ENCODE peak calls at places on chromosomes 16 and 17, in seven cellular contexts. E is PC-3, C is tibial artery, D is H1, F is aorta, O is A673, I is pancreas. T is an unnamed sample. For H3K36me3 and H3K4me1, the result is how much of the 10 kb centered on the place peaks cover.

GRCh38 chr16:12672986-12673385 is 130.7 kb downstream of the CPPED1 start:
- DNase-seq in O (no peak), C (no peak), D (no peak), I (no peak), E (no peak), F (no peak), T (no peak)

GRCh38 chr17:46791531-46791930 is 27.0 kb downstream of the WNT3 start:
- DNase-seq in I (no peak), F (no peak), C (no peak), O (no peak), E (no peak), D (no peak), T (no peak)

GRCh38 chr17:82013341-82013740 is 9.3 kb downstream of the CENPX start:
- DNase-seq in I (no peak), C (no peak), D (no peak), O (no peak), E (no peak), F (peak), T (no peak)

GRCh38 chr17:43604549-43604948 is 57.2 kb downstream of the MEOX1 start:
- DNase-seq in F (no peak), E (no peak), C (no peak), I (no peak), D (no peak), O (no peak), T (no peak)

GRCh38 chr17:27846042-27846655 is 45.8 kb upstream of the NOS2 start:
- DNase-seq in D (no peak), I (no peak), E (no peak), F (no peak), C (no peak), O (no peak), T (no peak)

GRCh38 chr17:16988749-16989229 is 16.9 kb upstream of the TNFRSF13B start:
- DNase-seq in F (no peak), C (no peak), E (no peak), O (no peak), I (no peak), D (no peak), T (no peak)

GRCh38 chr16:83969771-83970429 is 1.9 kb downstream of the NECAB2 start:
- DNase-seq in E (no peak), I (no peak), O (no peak), D (no peak), F (peak), C (no peak), T (no peak)

GRCh38 chr16:30491744-30492308 is 19.3 kb downstream of the ITGAL start:
- DNase-seq in O (peak), F (no peak), C (no peak), I (no peak), E (peak), D (no peak), T (no peak)

GRCh38 chr16:65740716-65741115 is 618.9 kb upstream of the CDH11 start:
- DNase-seq in F (no peak), I (no peak), D (no peak), E (no peak), O (no peak), C (no peak), T (no peak)

GRCh38 chr17:72530409-72530808 is 409.6 kb downstream of the SOX9 start:
- DNase-seq in F (no peak), O (no peak), D (no peak), I (no peak), C (no peak), E (no peak), T (no peak)

GRCh38 chr17:38533706-38534497 is 71.8 kb downstream of the SRCIN1 start:
- DNase-seq in F (no peak), I (no peak), E (no peak), D (no peak), C (no peak), O (no peak), T (no peak)

GRCh38 chr16:13911306-13911705 is 8.6 kb upstream of the ERCC4 start:
- DNase-seq in C (no peak), F (no peak), E (no peak), I (no peak), O (no peak), D (no peak), T (no peak)

GRCh38 chr16:66508914-66509496 is 40.9 kb downstream of the TK2 start:
- DNase-seq in C (peak), E (no peak), D (no peak), F (no peak), O (no peak), I (no peak), T (no peak)

GRCh38 chr16:50640391-50640790 is 40.7 kb downstream of the SNX20 start:
- DNase-seq in C (no peak), O (no peak), I (no peak), D (no peak), E (no peak), F (no peak), T (no peak)

GRCh38 chr16:12794486-12795399 is 8.9 kb downstream of the CPPED1 start:
- DNase-seq in O (no peak), F (peak), E (no peak), D (no peak), I (no peak), C (no peak), T (no peak)

GRCh38 chr16:10668322-10669045 is 26.2 kb downstream of the TEKT5 start:
- DNase-seq in C (no peak), O (peak), I (no peak), D (peak), E (peak), F (peak), T (no peak)

DNA sequence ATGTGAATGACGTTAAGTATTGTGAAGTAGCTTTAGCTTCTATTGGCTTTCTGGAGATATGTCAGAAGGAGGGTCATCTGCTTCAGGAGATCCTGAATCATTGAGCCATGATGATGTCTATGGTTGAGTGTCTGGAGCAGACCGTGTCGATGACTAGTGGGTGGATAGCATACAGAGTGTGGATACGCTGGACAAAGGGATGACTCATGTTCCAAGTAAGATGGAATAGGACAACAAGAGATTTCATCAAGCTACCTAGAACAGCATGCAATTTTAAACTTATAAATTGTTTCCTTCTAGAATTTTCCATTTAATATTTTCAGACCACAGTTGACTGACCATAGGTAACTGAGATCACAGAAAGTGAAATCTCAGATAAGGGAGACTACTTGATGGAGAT is 116.0 kb upstream of the RBBP6 start:
- DNase-seq in D (no peak), O (no peak), I (no peak), C (no peak), E (no peak), F (no peak), T (no peak)
- H3K36me3 ChIP-seq in D (under half), O (under half), I (under half), C (under half), E (under half), F (under half), T (under half)

DNA sequence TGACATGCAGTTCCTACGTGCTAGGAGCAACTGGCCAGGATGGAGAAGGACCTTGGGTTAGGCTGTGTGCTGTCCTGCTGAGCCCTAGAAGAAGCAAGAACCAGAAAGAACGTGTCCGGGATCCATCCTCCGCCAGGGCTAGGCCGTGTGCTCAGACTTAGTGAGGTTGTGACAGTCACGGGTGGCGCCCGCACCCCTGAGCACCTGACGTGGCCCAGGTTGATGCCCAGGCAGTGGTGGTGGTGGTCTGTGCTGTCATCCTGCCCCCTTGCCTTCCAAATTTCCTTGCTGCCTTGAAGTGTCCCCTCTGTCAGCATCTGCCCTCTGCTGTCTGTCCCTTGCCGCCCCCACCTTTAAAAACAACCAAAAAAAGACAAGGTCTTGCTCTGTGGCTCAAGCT is 4.2 kb upstream of the GSE1 start:
- DNase-seq in F (no peak), O (no peak), C (no peak), I (no peak), E (no peak), D (no peak), T (no peak)
- H3K4me1 ChIP-seq in F (under half), O (under half), C (half or more), I (under half), E (under half), D (under half), T (under half)

GRCh38 chr16:72109966-72110530 is 16.4 kb downstream of the DHX38 start:
- DNase-seq in C (no peak), O (no peak), E (no peak), D (no peak), F (no peak), I (no peak), T (no peak)
- H3K36me3 ChIP-seq in C (half or more), O (half or more), E (under half), D (under half), F (under half), I (half or more), T (under half)

GRCh38 chr16:4535627-4536108 is 2.9 kb downstream of the CDIP1 start:
- DNase-seq in O (no peak), D (no peak), I (no peak), F (no peak), C (no peak), E (no peak), T (no peak)

GRCh38 chr16:4532238-4532637 is 6.3 kb downstream of the CDIP1 start:
- DNase-seq in C (no peak), E (no peak), F (no peak), O (no peak), D (no peak), I (no peak), T (no peak)

GRCh38 chr16:4536391-4537106 is 2.0 kb downstream of the CDIP1 start:
- DNase-seq in C (peak), F (no peak), I (no peak), E (no peak), D (no peak), O (no peak), T (no peak)

GRCh38 chr16:4533490-4533889 is 5.1 kb downstream of the CDIP1 start:
- DNase-seq in E (no peak), I (no peak), D (no peak), F (no peak), C (no peak), O (no peak), T (no peak)

GRCh38 chr16:4534151-4534790 is 4.3 kb downstream of the CDIP1 start:
- DNase-seq in O (no peak), E (no peak), D (no peak), C (no peak), I (no peak), F (no peak), T (no peak)
- H3K4me1 ChIP-seq in O (under half), E (under half), D (under half), C (under half), I (under half), F (under half), T (under half)

DNA sequence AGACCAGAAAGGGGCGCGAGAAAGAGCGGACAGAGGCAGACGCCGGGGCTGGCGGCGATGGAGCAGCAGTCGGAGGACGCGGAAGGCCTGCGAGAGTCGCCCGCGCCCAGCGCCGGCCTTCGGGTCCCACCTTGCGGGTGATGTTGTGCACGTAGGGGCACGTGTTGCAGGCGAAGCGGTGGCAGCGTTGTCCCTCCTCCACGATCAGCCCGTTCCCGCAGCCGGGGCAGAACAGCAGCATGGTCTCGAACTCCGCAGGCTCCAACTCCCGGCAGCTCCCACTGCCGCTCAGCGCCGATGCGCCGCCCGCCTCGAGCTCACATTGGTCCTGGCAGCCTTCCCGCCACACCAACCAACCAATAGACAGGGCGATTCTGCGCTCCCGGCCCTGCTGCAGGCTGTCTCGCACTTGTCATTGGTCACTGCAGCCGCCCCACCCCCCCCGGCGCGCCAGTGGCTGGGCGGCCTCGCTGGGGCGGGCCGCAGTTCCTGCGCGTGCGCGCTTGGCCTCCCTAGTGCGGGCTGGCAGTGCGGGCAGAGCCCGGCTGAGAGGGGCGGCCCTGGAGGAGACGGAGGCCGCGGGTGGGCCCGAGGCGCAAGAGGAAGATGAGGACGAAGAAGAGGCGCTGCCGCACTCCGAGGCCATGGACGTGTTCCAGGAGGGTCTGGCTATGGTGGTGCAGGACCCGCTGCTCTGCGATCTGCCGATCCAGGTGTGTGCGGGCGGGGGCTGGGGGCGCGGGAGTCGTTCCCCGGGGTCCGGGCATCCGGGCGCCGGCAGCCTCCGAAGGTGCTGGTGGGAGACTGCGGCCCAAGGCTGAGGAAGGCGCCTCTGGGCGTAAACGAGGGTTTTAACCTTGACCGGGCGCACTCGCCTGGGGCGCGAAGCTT is at the start of the genes POLR3K and SNRNP25:
- DNase-seq in O (peak), I (peak), F (peak), D (peak), C (peak), E (peak), T (peak)
- H3K36me3 ChIP-seq in O (under half), I (under half), F (under half), D (under half), C (under half), E (under half), T (under half)

GRCh38 chr17:50145532-50146229 is 4.8 kb downstream of the PPP1R9B start:
- DNase-seq in I (no peak), C (no peak), O (no peak), E (no peak), F (no peak), D (no peak), T (no peak)

GRCh38 chr17:50144346-50144745 is 6.1 kb downstream of the PPP1R9B start:
- DNase-seq in O (no peak), C (no peak), F (no peak), E (no peak), I (no peak), D (no peak), T (no peak)

GRCh38 chr17:50146230-50146926 is 4.1 kb downstream of the PPP1R9B start:
- DNase-seq in O (no peak), I (no peak), E (no peak), D (no peak), F (no peak), C (no peak), T (peak)

GRCh38 chr17:50143461-50144176 is 6.9 kb downstream of the PPP1R9B start:
- DNase-seq in F (no peak), D (no peak), O (no peak), C (no peak), E (no peak), I (no peak), T (no peak)

DNA sequence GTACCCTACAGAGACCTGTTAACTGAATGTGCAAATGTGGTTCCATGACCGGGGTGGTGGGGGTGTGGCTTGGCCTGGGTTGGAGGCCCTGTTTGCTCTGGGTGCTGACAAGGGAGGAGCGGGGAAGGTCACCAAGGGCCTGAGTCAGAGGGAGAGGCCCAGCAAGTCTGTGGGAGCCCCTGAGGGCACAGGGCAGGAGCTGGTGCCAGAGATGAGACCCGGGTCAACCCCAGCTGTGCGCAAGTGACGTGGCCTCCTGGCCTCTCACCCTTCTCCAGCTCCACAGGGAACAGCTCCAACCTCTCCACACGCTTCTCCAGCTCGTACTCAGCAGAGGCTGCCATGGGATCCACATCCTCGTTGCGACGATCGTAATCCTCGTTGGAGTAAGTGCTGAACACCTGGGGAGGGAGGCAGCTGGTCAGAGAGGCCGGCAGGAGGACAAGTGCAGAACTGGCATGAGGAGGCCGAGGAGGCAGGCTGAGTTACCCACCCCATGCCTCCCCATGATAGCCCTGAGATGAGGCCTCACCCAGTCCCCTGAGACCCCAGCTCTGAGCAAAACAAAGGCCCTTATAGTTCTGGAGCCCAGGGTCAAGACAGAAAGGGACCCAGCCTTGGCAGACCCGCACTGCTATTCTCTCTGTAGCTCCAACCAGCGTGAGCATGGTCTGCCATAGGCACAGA is 5.5 kb downstream of the PPP1R9B start:
- DNase-seq in F (no peak), I (no peak), O (no peak), C (no peak), D (no peak), E (no peak), T (no peak)
- H3K4me1 ChIP-seq in F (under half), I (under half), O (under half), C (under half), D (under half), E (under half), T (under half)

GRCh38 chr17:77493901-77494663 is 353.3 kb downstream of the SEC14L1 start:
- DNase-seq in D (no peak), O (no peak), C (peak), F (no peak), E (no peak), I (no peak), T (no peak)
- H3K36me3 ChIP-seq in D (under half), O (under half), C (half or more), F (under half), E (half or more), I (under half), T (under half)

GRCh38 chr16:6977906-6978305 is 354.7 kb upstream of the RBFOX1 start:
- DNase-seq in I (no peak), C (no peak), F (no peak), D (peak), O (no peak), E (no peak), T (no peak)

GRCh38 chr16:6976716-6977115 is 355.9 kb upstream of the RBFOX1 start:
- DNase-seq in F (no peak), O (no peak), E (no peak), D (no peak), I (no peak), C (no peak), T (no peak)

DNA sequence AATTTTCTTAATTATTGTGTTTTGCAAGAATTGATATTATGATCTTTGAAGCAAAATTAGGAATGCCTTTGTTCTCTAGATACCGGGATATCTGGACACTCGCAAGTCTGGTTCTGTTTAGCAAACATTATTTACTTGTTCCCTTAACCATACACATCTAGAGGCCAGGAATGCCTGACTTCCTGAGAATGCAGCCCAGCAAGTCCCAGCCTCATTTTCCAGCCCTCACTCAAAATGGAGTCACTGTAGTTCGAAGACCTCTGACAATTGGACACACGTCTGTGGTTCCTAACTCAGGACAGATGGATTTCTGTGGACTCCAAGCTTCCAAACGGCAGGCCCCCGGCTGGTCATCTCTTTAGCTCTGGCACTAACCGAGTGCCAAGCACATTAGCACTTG is 355.4 kb upstream of the RBFOX1 start:
- DNase-seq in F (no peak), D (no peak), I (no peak), E (no peak), C (no peak), O (no peak), T (no peak)
- H3K4me1 ChIP-seq in F (under half), D (under half), I (under half), E (under half), C (under half), O (under half), T (under half)

GRCh38 chr16:67814567-67814966 is 7.9 kb downstream of the TSNAXIP1 start:
- DNase-seq in I (no peak), E (no peak), F (no peak), C (no peak), D (no peak), O (no peak), T (no peak)
- H3K36me3 ChIP-seq in I (under half), E (under half), F (under half), C (under half), D (under half), O (under half), T (under half)

GRCh38 chr17:3894188-3894587 is 1.3 kb upstream of the CAMKK1 start:
- DNase-seq in I (no peak), F (no peak), D (no peak), C (no peak), E (no peak), O (no peak), T (peak)
- H3K4me1 ChIP-seq in I (under half), F (under half), D (under half), C (half or more), E (under half), O (under half), T (under half)